ENCODE peak calls at places on chromosomes 5 and 9, in six cellular contexts. B is BE2C, M is psoas muscle, T is prostate gland, K is tibial artery, Y is PC-3. S is an unnamed sample. For H3K4me1, the result is how much of the 10 kb centered on the place peaks cover.

GRCh38 chr9:87167161-87167560 is 219.9 kb upstream of the GAS1 start:
- DNase-seq in K (no peak), Y (no peak), T (no peak), B (no peak), M (no peak), S (no peak)

GRCh38 chr5:1208743-1209551 is 7.6 kb downstream of the SLC6A19 start:
- DNase-seq in B (no peak), Y (peak), K (no peak), T (no peak), M (peak), S (no peak)

GRCh38 chr5:10563132-10563939 is 534 bp upstream of the ANKRD33B start:
- DNase-seq in Y (peak), T (no peak), K (peak), M (peak), B (peak), S (peak)

GRCh38 chr9:116646661-116647514 is 40.2 kb upstream of the TRIM32 start:
- DNase-seq in T (no peak), Y (peak), M (no peak), K (no peak), B (peak), S (no peak)

GRCh38 chr9:133691659-133692363 is 46.3 kb downstream of the SARDH start:
- DNase-seq in Y (peak), T (no peak), B (peak), M (peak), K (no peak), S (no peak)

GRCh38 chr5:144227363-144227762 is 56.7 kb downstream of the KCTD16 start:
- DNase-seq in B (no peak), M (no peak), Y (no peak), K (no peak), T (no peak), S (no peak)

GRCh38 chr5:11497651-11498050 is 406.6 kb downstream of the CTNND2 start:
- DNase-seq in T (no peak), Y (peak), B (no peak), M (no peak), K (no peak), S (no peak)

GRCh38 chr5:176384991-176385390 is 3.4 kb downstream of the NOP16 start:
- DNase-seq in K (no peak), Y (no peak), B (no peak), M (peak), T (no peak), S (no peak)

GRCh38 chr5:73985145-73985544 is 359.1 kb downstream of the ARHGEF28 start:
- DNase-seq in K (no peak), T (no peak), Y (peak), M (no peak), B (peak), S (no peak)

GRCh38 chr5:135894271-135894670 is 1.4 kb downstream of the IL9 start:
- DNase-seq in M (no peak), B (no peak), Y (no peak), K (no peak), T (no peak), S (no peak)

GRCh38 chr5:178650214-178650613 is 23.4 kb upstream of the CLK4 start:
- DNase-seq in Y (no peak), B (no peak), T (no peak), K (no peak), M (no peak), S (no peak)

GRCh38 chr5:137604348-137605095 is 105.4 kb upstream of the SPOCK1 start:
- DNase-seq in M (no peak), K (no peak), Y (peak), T (peak), B (no peak), S (peak)

GRCh38 chr9:69412741-69413150 is 87.7 kb downstream of the ENTREP1 start:
- DNase-seq in Y (peak), M (peak), T (no peak), K (peak), B (peak), S (peak)

GRCh38 chr9:21681641-21682040 is 120.8 kb upstream of the MTAP start:
- DNase-seq in K (no peak), M (no peak), T (no peak), B (no peak), Y (peak), S (no peak)

GRCh38 chr5:64506567-64507321 is 929 bp downstream of the RGS7BP start:
- DNase-seq in K (no peak), M (no peak), T (no peak), B (no peak), Y (no peak), S (peak)

GRCh38 chr5:127876384-127876783 is 173.2 kb downstream of the CCDC192 start:
- DNase-seq in K (no peak), Y (peak), B (no peak), M (no peak), T (no peak), S (no peak)

DNA sequence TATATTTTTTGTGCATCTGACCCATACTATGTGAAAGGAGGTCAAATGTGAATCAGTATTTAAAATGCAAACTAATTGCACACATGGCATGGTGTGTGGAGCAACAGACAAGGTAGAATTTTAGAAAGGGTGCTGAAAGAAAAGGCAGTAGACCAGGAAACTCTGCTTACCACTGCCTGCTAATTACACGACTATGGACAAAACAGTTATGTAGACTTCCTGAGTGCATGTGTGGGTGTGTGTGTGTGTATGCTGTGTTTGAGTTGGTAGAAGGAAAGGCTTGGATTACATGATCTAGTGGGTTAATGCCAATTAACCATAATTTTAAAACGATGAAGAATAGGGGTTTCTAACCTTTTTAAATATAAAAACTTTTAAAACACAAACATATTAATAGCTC is 349.9 kb downstream of the SH3GL2 start:
- DNase-seq in K (no peak), T (no peak), Y (no peak), B (no peak), M (no peak), S (no peak)
- H3K4me1 ChIP-seq in K (under half), T (under half), Y (under half), B (under half), M (under half), S (under half)

DNA sequence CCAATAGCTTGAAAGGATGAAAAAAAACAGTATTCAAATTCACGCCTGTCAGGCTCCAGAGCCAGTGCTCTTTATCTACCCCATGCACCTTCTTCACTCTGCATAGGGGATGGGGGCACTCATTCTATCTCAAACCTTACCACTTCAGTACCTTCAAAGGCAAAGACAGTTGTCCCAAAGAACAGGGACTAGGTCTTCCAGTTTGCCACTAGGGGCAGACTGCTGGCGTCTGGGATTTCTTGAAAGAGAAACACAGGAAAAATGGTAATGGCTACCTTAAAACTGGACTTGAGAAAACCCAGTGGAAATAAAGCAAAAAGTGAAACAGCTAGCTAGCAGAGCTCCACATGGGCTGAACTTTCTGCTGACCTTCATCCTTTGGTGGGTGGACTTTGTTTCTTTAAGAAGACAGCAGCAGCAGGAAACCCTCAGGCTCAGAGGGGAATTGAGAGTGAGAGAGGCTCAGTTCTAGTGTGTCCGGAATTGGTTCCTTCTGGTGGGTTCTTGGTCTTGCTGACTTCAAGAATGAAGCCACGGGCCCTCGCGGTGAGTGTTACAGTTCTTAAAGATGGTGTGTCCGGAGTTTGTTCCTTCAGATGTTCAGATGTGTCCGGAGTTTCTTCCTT is 41.0 kb upstream of the SLC36A1 start:
- DNase-seq in B (no peak), K (no peak), M (no peak), T (no peak), Y (peak), S (peak)
- TF ChIP-seq CTCF in B (peak), K (no peak), M (peak), T (no peak), Y (peak), S (peak)

DNA sequence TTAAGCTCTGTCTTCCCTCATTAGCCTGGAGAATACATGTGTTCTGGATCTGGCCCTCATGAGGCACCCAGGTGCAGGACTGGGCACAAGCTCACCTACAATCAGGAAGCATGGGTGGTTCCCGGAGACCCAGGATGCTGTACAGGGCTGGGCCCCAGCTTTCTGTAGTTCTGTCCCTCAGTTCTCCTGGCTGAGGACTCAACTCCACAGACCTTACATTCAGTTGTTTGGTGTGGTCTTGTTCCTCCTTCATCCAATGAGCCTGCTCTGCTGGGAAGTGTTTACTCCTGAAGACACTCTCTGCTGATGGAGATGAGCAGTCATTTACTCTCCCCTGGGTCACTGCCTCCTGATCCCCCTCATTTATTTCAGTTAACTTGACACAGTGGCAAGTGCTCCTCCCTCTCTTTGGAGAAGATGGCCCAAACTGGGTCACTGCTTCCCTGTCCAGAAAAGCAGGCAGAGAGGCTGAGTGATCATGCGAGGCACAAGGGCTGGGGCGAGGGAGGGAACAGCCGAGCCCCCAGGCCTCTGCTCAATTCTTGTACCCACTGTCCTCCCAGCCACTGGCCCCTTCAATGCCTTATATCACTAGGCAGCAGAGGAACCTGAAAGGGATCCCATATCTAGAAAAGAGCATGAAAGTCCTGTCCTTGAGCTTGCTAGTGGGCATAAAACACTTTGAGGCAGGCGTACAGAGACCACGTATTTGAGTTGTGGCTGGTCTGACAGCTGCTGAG is 221.8 kb downstream of the FSTL4 start:
- DNase-seq in K (peak), B (no peak), M (no peak), T (no peak), Y (no peak), S (no peak)
- H3K4me1 ChIP-seq in K (under half), B (under half), M (under half), T (under half), Y (under half), S (under half)

DNA sequence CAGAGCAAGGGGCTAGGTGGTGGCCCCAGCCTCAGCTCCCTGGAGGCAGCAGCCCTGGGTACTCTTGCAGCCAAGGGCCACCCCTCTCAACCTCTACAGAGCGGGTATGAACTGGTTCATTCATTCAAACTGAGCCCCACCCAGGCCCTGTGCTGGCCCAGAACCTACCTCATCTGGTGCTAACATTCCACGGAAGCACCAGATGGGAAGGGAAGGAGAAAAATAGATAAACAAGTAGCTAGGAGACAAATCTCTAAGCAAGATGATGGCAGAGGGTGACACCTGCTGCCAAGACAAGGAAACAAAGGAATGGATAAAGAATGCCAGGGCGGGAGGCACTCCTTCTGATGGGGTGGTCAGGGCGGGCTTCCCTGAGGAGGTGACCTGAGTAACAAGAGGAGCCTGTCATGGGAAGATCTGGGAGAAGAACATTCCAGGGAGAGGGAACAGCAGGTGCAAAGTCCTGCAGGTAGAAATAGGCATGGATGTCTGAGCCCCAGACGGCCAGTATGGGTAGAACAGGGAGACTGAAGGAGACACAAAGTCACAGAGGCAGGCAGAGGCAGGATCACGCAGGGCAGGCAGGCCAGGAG is 6.1 kb downstream of the ST6GALNAC4 start:
- DNase-seq in T (no peak), B (peak), M (peak), K (no peak), Y (no peak), S (no peak)
- TF ChIP-seq CTCF in T (peak), B (peak), M (no peak), K (no peak), Y (peak), S (peak)

DNA sequence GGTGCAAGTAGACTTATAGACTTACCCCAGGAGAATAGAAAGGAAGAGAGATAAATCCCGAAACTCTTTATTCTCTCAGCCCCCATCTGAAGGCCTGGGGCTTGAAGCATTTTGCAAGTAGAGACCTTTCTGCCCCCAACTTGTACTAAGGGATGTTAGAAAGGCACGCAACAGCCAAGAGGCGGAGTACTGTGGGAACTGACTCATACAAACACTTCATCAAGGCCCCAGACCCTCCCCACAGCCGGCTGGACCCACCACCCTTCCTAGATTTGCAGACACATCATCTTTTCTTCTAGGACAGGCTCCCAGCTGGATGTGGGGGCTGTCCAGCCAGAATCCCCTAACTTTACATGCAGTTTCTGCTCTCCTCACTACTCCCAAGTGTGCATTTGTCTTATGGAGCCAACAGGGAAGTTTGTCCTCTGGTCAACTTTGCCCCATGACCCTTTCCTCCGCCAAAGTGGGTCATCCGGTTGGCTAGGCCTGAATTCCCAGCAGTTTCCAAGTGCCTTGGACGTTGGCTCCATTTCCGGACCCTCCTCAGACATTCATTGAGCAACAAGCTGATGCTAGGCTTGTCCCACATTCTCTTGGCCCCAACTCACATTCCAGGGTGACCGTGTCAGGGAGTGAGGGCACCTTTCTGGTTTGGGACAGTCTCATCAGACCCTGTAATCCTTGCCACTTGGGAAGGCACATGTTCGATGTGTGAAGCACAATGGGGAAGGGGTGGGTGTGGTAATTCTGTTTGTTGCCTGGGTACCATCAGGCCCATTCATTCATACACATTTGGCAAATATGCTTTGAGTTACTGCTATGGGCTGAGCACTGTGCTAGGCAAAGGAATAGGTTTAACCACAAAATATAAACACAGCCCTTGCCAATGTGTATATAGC is 64.6 kb downstream of the ABLIM3 start:
- DNase-seq in T (no peak), K (peak), Y (peak), B (no peak), M (peak), S (no peak)
- H3K4me1 ChIP-seq in T (under half), K (under half), Y (under half), B (under half), M (under half), S (under half)

DNA sequence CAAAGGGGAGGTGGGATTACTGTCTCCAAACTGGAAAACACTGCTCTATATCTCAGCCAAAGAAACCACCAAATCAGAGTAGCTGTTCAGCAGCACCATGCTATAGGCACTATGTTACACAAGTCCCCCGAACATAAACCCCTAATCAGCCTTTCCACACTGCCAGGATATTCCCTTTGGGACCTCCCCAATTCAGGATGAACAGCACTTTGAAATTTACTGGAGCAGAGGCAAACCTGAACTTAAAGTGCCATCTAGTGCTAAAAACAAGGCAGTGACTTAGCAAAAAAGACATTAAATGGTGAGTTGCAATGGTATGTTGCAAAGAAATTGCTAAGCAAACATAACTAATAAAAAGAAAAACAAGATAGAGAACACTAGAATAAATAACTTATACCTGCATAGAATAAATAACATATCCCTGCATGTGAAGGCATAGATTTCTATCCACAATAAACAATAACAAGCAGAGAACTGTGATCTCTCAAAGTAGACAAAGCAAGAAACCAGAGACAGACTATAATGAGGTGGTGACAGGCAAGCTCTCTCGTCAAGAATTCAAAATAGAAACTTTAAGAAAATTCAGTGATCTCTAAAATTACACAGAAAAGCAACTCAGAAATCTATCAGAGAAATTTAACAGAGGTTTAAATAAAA is 584.4 kb upstream of the ACO1 start:
- DNase-seq in Y (peak), B (peak), M (no peak), K (no peak), T (no peak), S (peak)
- TF ChIP-seq CTCF in Y (peak), B (peak), M (peak), K (no peak), T (peak), S (peak)

DNA sequence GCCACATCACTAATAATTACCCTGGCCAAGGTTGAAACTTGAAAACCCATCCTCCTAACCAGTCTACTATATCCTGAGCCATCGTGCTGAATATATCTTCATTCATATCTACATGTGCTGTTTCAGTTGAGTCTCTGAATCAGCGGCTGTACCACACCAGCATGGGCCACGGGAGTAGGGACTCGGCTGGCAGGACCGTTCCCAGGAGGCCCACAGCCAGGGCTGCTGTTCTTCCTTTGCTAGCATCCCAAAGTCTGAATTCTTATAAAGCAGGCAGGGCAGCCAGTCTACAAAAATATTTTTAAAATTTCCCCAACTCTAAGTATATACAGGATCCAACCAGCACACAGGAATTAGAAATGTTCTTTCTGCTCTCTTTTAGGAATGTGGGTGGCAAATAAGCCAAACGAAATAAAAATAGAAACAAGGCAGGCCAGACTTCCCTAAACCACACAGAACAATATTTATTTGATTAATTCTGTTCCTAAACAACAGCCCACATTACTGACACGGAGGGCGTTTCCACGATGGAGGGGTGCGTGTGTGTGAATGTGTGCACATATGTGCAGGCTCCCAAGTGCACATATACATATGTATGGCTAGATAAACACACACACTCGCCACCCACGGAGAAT is 42.8 kb upstream of the EQTN start:
- DNase-seq in M (no peak), K (peak), Y (no peak), T (no peak), B (no peak), S (no peak)
- H3K4me1 ChIP-seq in M (under half), K (half or more), Y (under half), T (under half), B (under half), S (under half)

GRCh38 chr5:78359831-78360673 is at the start of gene SCAMP1:
- DNase-seq in B (peak), Y (peak), M (peak), K (peak), T (peak), S (peak)
- TF ChIP-seq CTCF in B (peak), Y (no peak), M (peak), K (peak), T (peak), S (peak)